ENCODE peak calls at places on chromosomes 6 and 20, in six cellular contexts. S, O, L, E, H and U are unnamed samples. For H3K27me3, the result is how much of the 10 kb centered on the place peaks cover.

GRCh38 chr6:7188492-7188891 is 80.7 kb downstream of the RREB1 start:
- DNase-seq in L (no peak), S (no peak), E (no peak), H (no peak), O (no peak), U (no peak)

GRCh38 chr6:150336299-150336698 is 32.5 kb upstream of the IYD start:
- DNase-seq in O (no peak), E (no peak), S (no peak), H (no peak), L (no peak), U (no peak)

GRCh38 chr6:16420715-16421461 is 182.5 kb downstream of the GMPR start:
- DNase-seq in H (peak), S (no peak), L (peak), E (no peak), O (no peak), U (no peak)

GRCh38 chr20:64258071-64258823 is 2.7 kb downstream of the PCMTD2 start:
- DNase-seq in L (no peak), S (no peak), O (no peak), H (no peak), E (no peak), U (no peak)

GRCh38 chr6:137881522-137881886 is 14.4 kb downstream of the TNFAIP3 start:
- DNase-seq in L (no peak), O (no peak), E (no peak), S (peak), H (no peak), U (no peak)

GRCh38 chr6:148653138-148653776 is 93.6 kb upstream of the UST start:
- DNase-seq in H (no peak), O (no peak), E (no peak), L (no peak), S (no peak), U (no peak)

GRCh38 chr6:53312355-53312754 is 36.4 kb downstream of the ELOVL5 start:
- DNase-seq in E (no peak), L (peak), H (no peak), O (no peak), S (no peak), U (no peak)

GRCh38 chr6:45714795-45715507 is 300.7 kb downstream of the CLIC5 start:
- DNase-seq in L (peak), S (peak), H (peak), E (no peak), O (peak), U (peak)

GRCh38 chr6:130222775-130223174 is at the start of gene SAMD3:
- DNase-seq in E (no peak), H (no peak), L (peak), S (no peak), O (no peak), U (no peak)

GRCh38 chr6:30158475-30159025 is 2.5 kb downstream of the TRIM10 start:
- DNase-seq in E (no peak), H (no peak), O (no peak), L (no peak), S (no peak), U (no peak)

GRCh38 chr20:53643031-53643832 is 49.6 kb upstream of the ZNF217 start:
- DNase-seq in L (peak), E (no peak), H (peak), S (no peak), O (peak), U (no peak)

GRCh38 chr6:19153270-19153980 is 683.7 kb upstream of the ID4 start:
- DNase-seq in S (no peak), E (peak), H (no peak), O (no peak), L (no peak), U (no peak)

GRCh38 chr20:60105404-60105803 is 147.2 kb downstream of the CDH26 start:
- DNase-seq in S (no peak), O (no peak), H (no peak), L (no peak), E (no peak), U (no peak)
- H3K27ac ChIP-seq in S (no peak), O (no peak), H (no peak), L (no peak), E (no peak), U (no peak)

GRCh38 chr6:14118091-14118439 is 493 bp downstream of the CD83 start:
- DNase-seq in L (no peak), H (no peak), E (no peak), O (no peak), S (no peak), U (peak)

GRCh38 chr6:14119764-14120163 is 2.2 kb downstream of the CD83 start:
- DNase-seq in H (no peak), O (no peak), L (no peak), E (no peak), S (no peak), U (no peak)

GRCh38 chr6:14120556-14120955 is 3.0 kb downstream of the CD83 start:
- DNase-seq in S (no peak), O (no peak), L (no peak), E (no peak), H (no peak), U (no peak)

GRCh38 chr6:14117158-14118090 is at the start of gene CD83:
- DNase-seq in S (peak), L (peak), H (peak), O (peak), E (peak), U (peak)

GRCh38 chr6:14118444-14118843 is 872 bp downstream of the CD83 start:
- DNase-seq in E (no peak), O (no peak), H (no peak), L (no peak), S (no peak), U (no peak)
- H3K4me3 ChIP-seq in E (peak), O (no peak), H (no peak), L (peak), S (no peak), U (peak)

DNA sequence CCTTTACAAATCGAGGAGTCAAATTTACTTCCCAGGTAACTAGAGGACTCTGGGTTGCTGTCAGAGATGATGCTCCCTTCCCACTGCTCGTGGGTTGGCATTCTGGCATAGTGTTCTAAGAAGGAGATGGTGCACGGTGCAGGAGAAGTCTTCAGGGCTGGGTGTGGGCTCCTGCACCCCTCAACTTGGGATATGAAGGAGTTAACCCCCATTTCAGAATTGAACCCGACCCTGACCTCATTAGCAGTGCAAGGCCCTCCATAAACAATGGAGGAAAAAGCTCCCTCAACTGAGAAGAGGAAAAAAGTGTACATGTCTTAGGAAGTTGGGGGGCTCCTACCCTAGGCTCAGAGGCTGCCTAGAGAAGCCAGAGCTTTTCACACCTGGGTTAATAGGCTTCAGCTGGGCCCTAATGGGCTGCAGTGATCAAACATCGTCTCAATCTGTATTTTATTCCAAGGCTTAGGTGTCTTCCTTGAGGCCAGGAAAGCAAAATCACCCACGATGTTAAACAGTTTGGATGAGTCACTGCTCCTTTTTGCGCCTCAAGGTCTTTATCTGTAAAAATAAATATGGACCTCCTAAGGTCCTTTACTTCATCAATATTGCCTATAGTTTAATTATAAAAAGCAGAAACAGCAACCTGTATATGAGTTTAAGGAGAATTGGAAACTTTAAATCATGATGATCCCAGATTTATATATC is 29.4 kb downstream of the TFAP2B start:
- DNase-seq in L (no peak), E (no peak), S (no peak), H (no peak), O (no peak), U (no peak)
- H3K27me3 ChIP-seq in L (under half), E (half or more), S (half or more), H (half or more), O (under half), U (under half)

DNA sequence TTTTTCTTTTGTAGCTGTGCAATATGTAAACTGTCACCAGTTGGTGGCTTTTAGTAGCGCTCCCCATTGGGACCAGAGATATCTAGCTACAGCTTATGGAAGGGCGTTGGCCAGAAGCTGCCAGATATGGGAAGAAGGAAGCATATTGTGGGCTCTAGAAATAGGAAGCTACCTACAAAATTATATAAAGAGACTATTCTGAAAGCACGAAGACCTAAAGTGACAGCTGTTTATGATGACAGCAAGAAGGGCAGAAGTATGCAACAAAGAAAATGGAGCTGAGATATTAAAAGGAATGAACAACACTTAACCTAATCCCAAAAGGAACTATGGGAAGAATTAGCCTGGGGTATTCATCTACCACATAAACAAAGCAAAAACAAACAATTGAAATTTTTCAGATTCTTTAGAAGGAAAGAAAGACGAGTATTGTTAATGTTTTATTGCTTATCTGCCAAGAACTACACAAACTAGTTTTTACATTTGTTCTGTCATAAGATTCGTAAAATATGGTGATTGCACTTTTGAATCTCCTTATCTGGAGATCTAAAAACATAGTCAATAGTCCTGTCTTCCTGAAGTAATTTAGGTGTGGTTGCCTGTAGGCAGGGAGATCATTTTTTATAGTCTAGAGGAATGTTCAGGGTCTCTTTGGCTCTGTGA is 81.6 kb downstream of the NCOA7 start:
- DNase-seq in L (no peak), O (no peak), E (no peak), H (no peak), S (no peak), U (no peak)
- H3K27ac ChIP-seq in L (no peak), O (no peak), E (no peak), H (peak), S (no peak), U (no peak)

DNA sequence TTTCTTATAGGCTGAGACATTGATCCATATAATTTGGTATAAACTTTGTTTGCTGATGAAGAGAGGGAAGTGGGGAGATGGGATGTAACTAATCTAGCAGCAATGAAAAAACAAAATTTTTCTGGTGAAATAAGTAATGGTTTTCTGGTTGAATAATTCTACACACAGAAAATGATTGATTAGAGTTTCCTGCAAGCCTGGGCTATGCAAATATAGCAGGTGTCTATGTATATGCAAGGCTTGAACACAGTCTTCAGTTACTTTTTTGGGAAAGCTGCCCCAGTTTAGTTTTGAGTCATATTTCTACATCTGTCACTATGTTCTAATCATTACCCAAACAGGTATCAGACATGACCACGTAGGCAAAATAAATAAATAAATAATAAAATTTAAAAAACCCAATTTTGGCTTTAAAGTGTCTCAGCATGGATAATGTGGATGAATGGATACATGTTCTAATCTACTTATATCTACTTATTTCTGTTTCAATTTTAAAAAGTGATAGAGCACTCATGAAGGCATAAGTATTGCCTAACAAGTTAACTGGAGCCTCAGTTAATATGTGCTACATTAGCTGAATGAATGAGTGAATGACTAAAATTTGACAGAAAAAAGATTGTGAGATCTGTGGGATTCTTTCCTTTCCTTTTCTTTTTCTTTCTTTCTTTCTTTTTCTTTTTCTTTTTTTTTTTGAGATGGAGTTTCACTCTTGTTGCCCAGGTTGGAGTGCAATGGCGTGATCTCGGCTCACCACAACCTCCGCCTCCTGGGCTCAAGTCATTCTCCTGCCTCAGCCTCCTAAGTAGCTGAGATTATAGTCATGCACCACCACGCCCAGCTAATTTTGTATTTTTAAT is 37.2 kb upstream of the TFB1M start:
- DNase-seq in L (no peak), H (no peak), O (no peak), S (no peak), E (no peak), U (no peak)
- H3K4me3 ChIP-seq in L (no peak), H (no peak), O (no peak), S (no peak), E (no peak), U (no peak)

DNA sequence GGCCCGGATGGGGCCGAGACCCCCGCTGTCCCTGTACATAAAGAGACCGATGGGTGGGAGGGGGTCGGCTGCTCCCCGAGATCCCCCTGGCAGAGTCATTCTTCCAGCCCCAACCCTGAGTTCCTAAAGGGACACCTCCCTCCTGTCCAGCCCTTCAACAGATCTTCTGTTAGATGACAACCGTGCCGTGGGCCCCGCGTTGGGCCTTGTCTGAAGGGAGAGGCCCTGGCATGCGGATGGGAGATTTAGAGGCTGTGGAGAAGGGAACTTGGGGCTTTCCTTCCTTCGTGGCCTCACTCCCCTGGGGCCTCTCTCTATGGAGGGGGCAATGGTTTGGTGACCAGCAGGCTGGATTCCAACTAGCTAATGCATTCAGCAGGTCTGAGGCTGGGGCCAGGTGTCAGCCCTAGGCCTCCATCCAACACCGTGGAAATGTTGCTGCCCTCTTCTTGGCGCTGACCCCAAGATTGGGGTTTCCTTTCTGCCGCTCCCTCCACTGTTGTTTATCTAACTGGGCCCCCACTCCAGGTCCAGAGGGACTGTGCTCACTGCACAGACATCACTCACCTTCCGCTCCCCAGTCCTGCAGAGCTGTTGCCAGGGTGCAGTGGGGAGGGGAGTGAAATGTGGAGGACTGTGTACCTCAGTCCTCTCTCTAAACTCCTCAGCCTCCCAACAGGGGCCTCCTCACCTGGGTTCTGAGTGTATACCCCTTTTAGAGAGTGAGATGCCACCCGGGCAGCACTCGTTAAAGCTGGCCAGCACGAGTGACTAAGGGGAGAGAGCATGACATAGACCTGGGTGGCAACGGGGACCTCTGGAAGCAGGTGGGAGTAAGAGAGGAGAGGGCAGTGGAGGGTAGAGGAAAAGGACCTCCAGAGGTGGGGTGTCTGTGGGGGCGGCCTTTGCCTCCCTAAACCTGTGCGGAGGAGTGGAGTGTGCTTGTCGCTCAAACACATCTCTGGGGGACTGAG is 6.7 kb downstream of the TMEM151B start:
- DNase-seq in H (no peak), S (no peak), E (no peak), L (no peak), O (no peak), U (no peak)
- H3K27me3 ChIP-seq in H (half or more), S (half or more), E (half or more), L (under half), O (under half), U (under half)

GRCh38 chr6:169940554-169941290 is 189.3 kb downstream of the ERMARD start:
- DNase-seq in O (no peak), H (no peak), E (no peak), L (no peak), S (no peak), U (peak)
- H3K27ac ChIP-seq in O (no peak), H (no peak), E (no peak), L (no peak), S (no peak), U (no peak)

GRCh38 chr20:22678678-22679077 is 94.3 kb upstream of the FOXA2 start:
- DNase-seq in H (no peak), L (no peak), E (no peak), S (no peak), O (no peak), U (no peak)

GRCh38 chr20:22673467-22673866 is 89.1 kb upstream of the FOXA2 start:
- DNase-seq in E (no peak), S (no peak), H (no peak), L (no peak), O (peak), U (no peak)

GRCh38 chr20:22672191-22672590 is 87.8 kb upstream of the FOXA2 start:
- DNase-seq in S (no peak), E (no peak), H (no peak), L (no peak), O (no peak), U (no peak)

GRCh38 chr20:22679197-22679596 is 94.8 kb upstream of the FOXA2 start:
- DNase-seq in E (no peak), S (no peak), L (no peak), O (no peak), H (no peak), U (no peak)

DNA sequence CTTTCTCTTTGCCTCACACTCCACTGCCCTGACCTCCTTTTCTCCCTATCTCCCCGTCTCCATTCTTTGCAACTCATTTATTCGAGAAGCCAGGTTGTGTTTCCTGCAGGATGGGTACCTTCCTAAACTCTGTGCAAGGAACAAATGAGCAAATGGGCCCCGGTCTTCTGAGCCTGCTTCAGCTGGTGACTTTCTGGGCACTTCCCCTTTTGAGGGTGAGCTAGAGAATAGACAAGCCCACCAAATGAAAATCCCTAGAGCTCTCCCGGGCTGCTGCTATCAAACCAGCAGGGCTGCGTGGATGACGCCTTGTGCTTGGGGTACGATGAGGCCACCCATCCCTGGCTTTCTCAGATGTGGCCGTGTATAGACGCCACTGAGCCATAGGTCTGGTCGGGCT is 91.0 kb upstream of the FOXA2 start:
- DNase-seq in L (no peak), E (no peak), H (no peak), S (no peak), O (no peak), U (no peak)
- H3K4me3 ChIP-seq in L (no peak), E (no peak), H (no peak), S (no peak), O (no peak), U (no peak)